ENCODE peak calls at places on chromosomes 6 and 20, in six cellular contexts. J, Z, K, N, T and W are unnamed samples.

GRCh38 chr20:38889792-38890496 is 36.3 kb upstream of the FAM83D start:
- DNase-seq in J (peak; percentile 81), Z (no peak), K (no peak), N (no peak), T (no peak), W (no peak)

GRCh38 chr20:20367681-20368413 is at the start of gene INSM1:
- DNase-seq in J (peak; percentile 64), Z (no peak), K (no peak), N (peak; percentile 56), T (no peak), W (no peak)

GRCh38 chr20:45098096-45098773 is 2.7 kb downstream of the KCNS1 start:
- DNase-seq in J (peak; percentile 49), Z (no peak), K (peak; percentile 26), N (peak; percentile 36), T (no peak), W (no peak)

GRCh38 chr20:19887566-19888268 is 129.4 kb upstream of the NAA20 start:
- DNase-seq in J (no peak), Z (no peak), K (no peak), N (no peak), T (no peak), W (no peak)

GRCh38 chr20:51259455-51259854 is 236.5 kb upstream of the KCNG1 start:
- DNase-seq in J (no peak), Z (no peak), K (no peak), N (no peak), T (no peak), W (no peak)

GRCh38 chr6:155311076-155311475 is 3.2 kb downstream of the TFB1M start:
- DNase-seq in J (no peak), Z (no peak), K (no peak), N (no peak), T (no peak), W (no peak)

GRCh38 chr20:24045621-24046020 is 57.0 kb upstream of the GGTLC1 start:
- DNase-seq in J (no peak), Z (no peak), K (no peak), N (peak; percentile 40), T (no peak), W (no peak)

GRCh38 chr6:63683071-63683603 is 47.5 kb downstream of the PHF3 start:
- DNase-seq in J (no peak), Z (no peak), K (no peak), N (no peak), T (no peak), W (no peak)

GRCh38 chr6:117561128-117561527 is 41.2 kb downstream of the GOPC start:
- DNase-seq in J (no peak), Z (no peak), K (no peak), N (no peak), T (no peak), W (no peak)

GRCh38 chr6:11218477-11218826 is 14.0 kb downstream of the NEDD9 start:
- DNase-seq in J (no peak), Z (no peak), K (no peak), N (no peak), T (no peak), W (no peak)

GRCh38 chr6:136767103-136767502 is 25.2 kb downstream of the MAP3K5 start:
- DNase-seq in J (no peak), Z (no peak), K (no peak), N (no peak), T (no peak), W (no peak)

GRCh38 chr6:92777146-92777740 is 642.1 kb downstream of the EPHA7 start:
- DNase-seq in J (no peak), Z (no peak), K (no peak), N (no peak), T (no peak), W (no peak)

GRCh38 chr20:22795897-22796296 is 211.5 kb upstream of the FOXA2 start:
- DNase-seq in J (no peak), Z (no peak), K (peak; percentile 19), N (no peak), T (no peak), W (no peak)

GRCh38 chr6:100176321-100176950 is 182.4 kb upstream of the MCHR2 start:
- DNase-seq in J (no peak), Z (no peak), K (no peak), N (no peak), T (no peak), W (no peak)

GRCh38 chr6:124573953-124574352 is 388.3 kb upstream of the RNF217 start:
- DNase-seq in J (no peak), Z (no peak), K (no peak), N (no peak), T (no peak), W (no peak)